ENCODE peak calls at places on chromosomes 3 and 15, in six cellular contexts. One of them, this sample, is unnamed.
A peak's percentile ranks its signal among the peaks of the same experiment; 100 is the strongest.

GRCh38 chr3:132522353-132522752 is 74.7 kb upstream of the ACKR4 start:
- DNase-seq in EH: no peak
- DNase-seq in RWPE1: no peak
- DNase-seq in G401: no peak
- DNase-seq in activated T-cell treated with anti-CD3 and anti-CD28 coated beads for 24 hours: no peak
- DNase-seq in dermis blood vessel endothelial cell: no peak
- DNase-seq in this sample: no peak

GRCh38 chr3:31680072-31680870 is 147.5 kb downstream of the STT3B start:
- DNase-seq in RWPE1: no peak
- DNase-seq in G401: no peak
- DNase-seq in activated T-cell treated with anti-CD3 and anti-CD28 coated beads for 24 hours: no peak
- DNase-seq in dermis blood vessel endothelial cell: no peak
- DNase-seq in EH: no peak
- DNase-seq in this sample: no peak

GRCh38 chr3:110352841-110353595 is 718.6 kb upstream of the NECTIN3 start:
- DNase-seq in EH: peak; percentile 71
- DNase-seq in G401: no peak
- DNase-seq in RWPE1: no peak
- DNase-seq in dermis blood vessel endothelial cell: no peak
- DNase-seq in activated T-cell treated with anti-CD3 and anti-CD28 coated beads for 24 hours: no peak
- DNase-seq in this sample: no peak

GRCh38 chr3:171380084-171380483 is 80.1 kb downstream of the TNIK start:
- DNase-seq in activated T-cell treated with anti-CD3 and anti-CD28 coated beads for 24 hours: no peak
- DNase-seq in G401: no peak
- DNase-seq in RWPE1: no peak
- DNase-seq in EH: no peak
- DNase-seq in dermis blood vessel endothelial cell: no peak
- DNase-seq in this sample: no peak

GRCh38 chr3:16013563-16013962 is 160.9 kb upstream of the GALNT15 start:
- DNase-seq in G401: no peak
- DNase-seq in dermis blood vessel endothelial cell: peak; percentile 48
- DNase-seq in RWPE1: no peak
- DNase-seq in activated T-cell treated with anti-CD3 and anti-CD28 coated beads for 24 hours: no peak
- DNase-seq in EH: peak; percentile 38
- DNase-seq in this sample: no peak

GRCh38 chr15:101191242-101191641 is 60.6 kb downstream of the CHSY1 start:
- DNase-seq in EH: peak; percentile 69
- DNase-seq in G401: no peak
- DNase-seq in activated T-cell treated with anti-CD3 and anti-CD28 coated beads for 24 hours: no peak
- DNase-seq in dermis blood vessel endothelial cell: no peak
- DNase-seq in RWPE1: no peak
- DNase-seq in this sample: no peak

GRCh38 chr3:177179281-177180067 is 17.8 kb downstream of the TBL1XR1 start:
- DNase-seq in dermis blood vessel endothelial cell: no peak
- DNase-seq in EH: no peak
- DNase-seq in RWPE1: peak; percentile 29
- DNase-seq in activated T-cell treated with anti-CD3 and anti-CD28 coated beads for 24 hours: no peak
- DNase-seq in G401: no peak
- DNase-seq in this sample: no peak

GRCh38 chr3:37770336-37770735 is 91.3 kb upstream of the CTDSPL start:
- DNase-seq in EH: no peak
- DNase-seq in dermis blood vessel endothelial cell: peak; percentile 71
- DNase-seq in G401: no peak
- DNase-seq in RWPE1: no peak
- DNase-seq in activated T-cell treated with anti-CD3 and anti-CD28 coated beads for 24 hours: no peak
- DNase-seq in this sample: no peak

GRCh38 chr3:180284331-180285110 is 247.8 kb upstream of the PEX5L start:
- DNase-seq in RWPE1: no peak
- DNase-seq in EH: no peak
- DNase-seq in activated T-cell treated with anti-CD3 and anti-CD28 coated beads for 24 hours: no peak
- DNase-seq in dermis blood vessel endothelial cell: no peak
- DNase-seq in G401: no peak
- DNase-seq in this sample: no peak

GRCh38 chr15:70538278-70538677 is 225.1 kb downstream of the UACA start:
- DNase-seq in RWPE1: no peak
- DNase-seq in dermis blood vessel endothelial cell: no peak
- DNase-seq in G401: no peak
- DNase-seq in activated T-cell treated with anti-CD3 and anti-CD28 coated beads for 24 hours: no peak
- DNase-seq in EH: peak; percentile 6
- DNase-seq in this sample: no peak

GRCh38 chr3:22401499-22401898 is 650.5 kb upstream of the ZNF385D start:
- DNase-seq in G401: no peak
- DNase-seq in activated T-cell treated with anti-CD3 and anti-CD28 coated beads for 24 hours: no peak
- DNase-seq in EH: no peak
- DNase-seq in dermis blood vessel endothelial cell: no peak
- DNase-seq in RWPE1: no peak
- DNase-seq in this sample: no peak